ENCODE peak calls at places on chromosomes 4 and X, in seven cellular contexts. One of them, this sample, is unnamed.

GRCh38 chr4:78622253-78622979 is 70.8 kb downstream of the ANXA3 start:
- DNase-seq in left kidney: no peak
- DNase-seq in ascending aorta: no peak
- DNase-seq in C1 segment of cervical spinal cord: no peak
- DNase-seq in stimulated activated CD8-positive, alpha-beta memory T cell treated with anti-CD3 and anti-CD28 coated beads, Interleukin-2, amount 100 ng/mL, for 48 hours: no peak
- DNase-seq in activated T-cell treated with anti-CD3 and anti-CD28 coated beads for 48 hours: no peak
- DNase-seq in HT1080: peak
- DNase-seq in this sample: no peak

GRCh38 chr4:173529505-173530325 is at the start of gene HAND2:
- DNase-seq in C1 segment of cervical spinal cord: no peak
- DNase-seq in stimulated activated CD8-positive, alpha-beta memory T cell treated with anti-CD3 and anti-CD28 coated beads, Interleukin-2, amount 100 ng/mL, for 48 hours: no peak
- DNase-seq in activated T-cell treated with anti-CD3 and anti-CD28 coated beads for 48 hours: no peak
- DNase-seq in HT1080: peak
- DNase-seq in left kidney: peak
- DNase-seq in ascending aorta: peak
- DNase-seq in this sample: no peak

GRCh38 chrX:13815664-13816063 is 1.2 kb downstream of the GPM6B start:
- DNase-seq in left kidney: no peak
- DNase-seq in C1 segment of cervical spinal cord: no peak
- DNase-seq in HT1080: no peak
- DNase-seq in ascending aorta: no peak
- DNase-seq in activated T-cell treated with anti-CD3 and anti-CD28 coated beads for 48 hours: no peak
- DNase-seq in stimulated activated CD8-positive, alpha-beta memory T cell treated with anti-CD3 and anti-CD28 coated beads, Interleukin-2, amount 100 ng/mL, for 48 hours: no peak
- DNase-seq in this sample: no peak

GRCh38 chr4:74632634-74633033 is 161.7 kb downstream of the BTC start:
- DNase-seq in C1 segment of cervical spinal cord: no peak
- DNase-seq in HT1080: peak
- DNase-seq in left kidney: no peak
- DNase-seq in activated T-cell treated with anti-CD3 and anti-CD28 coated beads for 48 hours: peak
- DNase-seq in ascending aorta: peak
- DNase-seq in stimulated activated CD8-positive, alpha-beta memory T cell treated with anti-CD3 and anti-CD28 coated beads, Interleukin-2, amount 100 ng/mL, for 48 hours: peak
- DNase-seq in this sample: no peak

GRCh38 chrX:139877710-139878414 is 55.0 kb downstream of the ATP11C start:
- DNase-seq in stimulated activated CD8-positive, alpha-beta memory T cell treated with anti-CD3 and anti-CD28 coated beads, Interleukin-2, amount 100 ng/mL, for 48 hours: no peak
- DNase-seq in left kidney: no peak
- DNase-seq in HT1080: peak
- DNase-seq in C1 segment of cervical spinal cord: no peak
- DNase-seq in activated T-cell treated with anti-CD3 and anti-CD28 coated beads for 48 hours: no peak
- DNase-seq in ascending aorta: no peak
- DNase-seq in this sample: no peak

GRCh38 chrX:150767045-150767395 is 73.8 kb downstream of the MTMR1 start:
- DNase-seq in activated T-cell treated with anti-CD3 and anti-CD28 coated beads for 48 hours: no peak
- DNase-seq in ascending aorta: no peak
- DNase-seq in stimulated activated CD8-positive, alpha-beta memory T cell treated with anti-CD3 and anti-CD28 coated beads, Interleukin-2, amount 100 ng/mL, for 48 hours: no peak
- DNase-seq in HT1080: no peak
- DNase-seq in C1 segment of cervical spinal cord: no peak
- DNase-seq in left kidney: no peak
- DNase-seq in this sample: no peak

GRCh38 chr4:73451404-73451803 is 15.4 kb downstream of the AFP start:
- DNase-seq in activated T-cell treated with anti-CD3 and anti-CD28 coated beads for 48 hours: no peak
- DNase-seq in HT1080: no peak
- DNase-seq in ascending aorta: no peak
- DNase-seq in C1 segment of cervical spinal cord: no peak
- DNase-seq in left kidney: no peak
- DNase-seq in stimulated activated CD8-positive, alpha-beta memory T cell treated with anti-CD3 and anti-CD28 coated beads, Interleukin-2, amount 100 ng/mL, for 48 hours: no peak
- DNase-seq in this sample: no peak

GRCh38 chr4:136136566-136136965 is 1395.7 kb downstream of the PCDH18 start:
- DNase-seq in ascending aorta: no peak
- DNase-seq in C1 segment of cervical spinal cord: no peak
- DNase-seq in stimulated activated CD8-positive, alpha-beta memory T cell treated with anti-CD3 and anti-CD28 coated beads, Interleukin-2, amount 100 ng/mL, for 48 hours: no peak
- DNase-seq in HT1080: no peak
- DNase-seq in left kidney: no peak
- DNase-seq in activated T-cell treated with anti-CD3 and anti-CD28 coated beads for 48 hours: no peak
- DNase-seq in this sample: no peak

GRCh38 chr4:156547439-156547838 is 424.2 kb downstream of the PDGFC start:
- DNase-seq in activated T-cell treated with anti-CD3 and anti-CD28 coated beads for 48 hours: no peak
- DNase-seq in stimulated activated CD8-positive, alpha-beta memory T cell treated with anti-CD3 and anti-CD28 coated beads, Interleukin-2, amount 100 ng/mL, for 48 hours: no peak
- DNase-seq in HT1080: peak
- DNase-seq in left kidney: no peak
- DNase-seq in C1 segment of cervical spinal cord: no peak
- DNase-seq in ascending aorta: no peak
- DNase-seq in this sample: no peak

GRCh38 chr4:89572224-89572858 is 264.6 kb downstream of the SNCA start:
- DNase-seq in C1 segment of cervical spinal cord: no peak
- DNase-seq in left kidney: peak
- DNase-seq in stimulated activated CD8-positive, alpha-beta memory T cell treated with anti-CD3 and anti-CD28 coated beads, Interleukin-2, amount 100 ng/mL, for 48 hours: no peak
- DNase-seq in activated T-cell treated with anti-CD3 and anti-CD28 coated beads for 48 hours: no peak
- DNase-seq in HT1080: no peak
- DNase-seq in ascending aorta: no peak
- DNase-seq in this sample: no peak

GRCh38 chrX:13473666-13474516 is 95.5 kb upstream of the EGFL6 start:
- DNase-seq in C1 segment of cervical spinal cord: peak
- DNase-seq in stimulated activated CD8-positive, alpha-beta memory T cell treated with anti-CD3 and anti-CD28 coated beads, Interleukin-2, amount 100 ng/mL, for 48 hours: no peak
- DNase-seq in activated T-cell treated with anti-CD3 and anti-CD28 coated beads for 48 hours: no peak
- DNase-seq in ascending aorta: no peak
- DNase-seq in left kidney: peak
- DNase-seq in HT1080: no peak
- DNase-seq in this sample: peak

GRCh38 chr4:88985088-88985779 is 71.8 kb downstream of the FAM13A start:
- DNase-seq in activated T-cell treated with anti-CD3 and anti-CD28 coated beads for 48 hours: no peak
- DNase-seq in left kidney: no peak
- DNase-seq in stimulated activated CD8-positive, alpha-beta memory T cell treated with anti-CD3 and anti-CD28 coated beads, Interleukin-2, amount 100 ng/mL, for 48 hours: no peak
- DNase-seq in HT1080: peak
- DNase-seq in ascending aorta: no peak
- DNase-seq in C1 segment of cervical spinal cord: no peak
- DNase-seq in this sample: no peak

GRCh38 chr4:5796976-5797375 is 86.0 kb downstream of the EVC start:
- DNase-seq in activated T-cell treated with anti-CD3 and anti-CD28 coated beads for 48 hours: no peak
- DNase-seq in C1 segment of cervical spinal cord: no peak
- DNase-seq in ascending aorta: peak
- DNase-seq in HT1080: no peak
- DNase-seq in stimulated activated CD8-positive, alpha-beta memory T cell treated with anti-CD3 and anti-CD28 coated beads, Interleukin-2, amount 100 ng/mL, for 48 hours: no peak
- DNase-seq in left kidney: no peak
- DNase-seq in this sample: no peak

GRCh38 chr4:101417046-101417445 is 69.7 kb upstream of the PPP3CA start:
- DNase-seq in activated T-cell treated with anti-CD3 and anti-CD28 coated beads for 48 hours: no peak
- DNase-seq in stimulated activated CD8-positive, alpha-beta memory T cell treated with anti-CD3 and anti-CD28 coated beads, Interleukin-2, amount 100 ng/mL, for 48 hours: no peak
- DNase-seq in ascending aorta: no peak
- DNase-seq in left kidney: no peak
- DNase-seq in C1 segment of cervical spinal cord: no peak
- DNase-seq in HT1080: no peak
- DNase-seq in this sample: no peak

GRCh38 chr4:47639531-47639930 is 154.5 kb downstream of the ATP10D start:
- DNase-seq in C1 segment of cervical spinal cord: no peak
- DNase-seq in stimulated activated CD8-positive, alpha-beta memory T cell treated with anti-CD3 and anti-CD28 coated beads, Interleukin-2, amount 100 ng/mL, for 48 hours: no peak
- DNase-seq in activated T-cell treated with anti-CD3 and anti-CD28 coated beads for 48 hours: no peak
- DNase-seq in ascending aorta: no peak
- DNase-seq in HT1080: peak
- DNase-seq in left kidney: no peak
- DNase-seq in this sample: no peak

GRCh38 chr4:71009091-71009490 is 15.6 kb downstream of the DCK start:
- DNase-seq in left kidney: no peak
- DNase-seq in stimulated activated CD8-positive, alpha-beta memory T cell treated with anti-CD3 and anti-CD28 coated beads, Interleukin-2, amount 100 ng/mL, for 48 hours: no peak
- DNase-seq in HT1080: no peak
- DNase-seq in ascending aorta: no peak
- DNase-seq in C1 segment of cervical spinal cord: no peak
- DNase-seq in activated T-cell treated with anti-CD3 and anti-CD28 coated beads for 48 hours: no peak
- DNase-seq in this sample: no peak

GRCh38 chrX:84186603-84187358 is 1.2 kb downstream of the RPS6KA6 start:
- DNase-seq in left kidney: peak
- DNase-seq in ascending aorta: no peak
- DNase-seq in HT1080: no peak
- DNase-seq in activated T-cell treated with anti-CD3 and anti-CD28 coated beads for 48 hours: no peak
- DNase-seq in C1 segment of cervical spinal cord: no peak
- DNase-seq in stimulated activated CD8-positive, alpha-beta memory T cell treated with anti-CD3 and anti-CD28 coated beads, Interleukin-2, amount 100 ng/mL, for 48 hours: no peak
- DNase-seq in this sample: no peak

GRCh38 chrX:81201692-81202412 is at the start of the genes HMGN5 and SH3BGRL:
- DNase-seq in activated T-cell treated with anti-CD3 and anti-CD28 coated beads for 48 hours: peak
- DNase-seq in left kidney: peak
- DNase-seq in ascending aorta: peak
- DNase-seq in C1 segment of cervical spinal cord: peak
- DNase-seq in HT1080: peak
- DNase-seq in stimulated activated CD8-positive, alpha-beta memory T cell treated with anti-CD3 and anti-CD28 coated beads, Interleukin-2, amount 100 ng/mL, for 48 hours: peak
- DNase-seq in this sample: peak

GRCh38 chrX:47210661-47211425 is 7.6 kb upstream of the CDK16 start:
- DNase-seq in activated T-cell treated with anti-CD3 and anti-CD28 coated beads for 48 hours: no peak
- DNase-seq in ascending aorta: no peak
- DNase-seq in stimulated activated CD8-positive, alpha-beta memory T cell treated with anti-CD3 and anti-CD28 coated beads, Interleukin-2, amount 100 ng/mL, for 48 hours: no peak
- DNase-seq in left kidney: no peak
- DNase-seq in HT1080: no peak
- DNase-seq in C1 segment of cervical spinal cord: no peak
- DNase-seq in this sample: no peak

GRCh38 chr4:41361831-41362646 is 105.3 kb downstream of the UCHL1 start:
- DNase-seq in activated T-cell treated with anti-CD3 and anti-CD28 coated beads for 48 hours: no peak
- DNase-seq in left kidney: peak
- DNase-seq in C1 segment of cervical spinal cord: no peak
- DNase-seq in HT1080: peak
- DNase-seq in ascending aorta: no peak
- DNase-seq in stimulated activated CD8-positive, alpha-beta memory T cell treated with anti-CD3 and anti-CD28 coated beads, Interleukin-2, amount 100 ng/mL, for 48 hours: no peak
- DNase-seq in this sample: peak

GRCh38 chr4:134529629-134530028 is 328.0 kb upstream of the PABPC4L start:
- DNase-seq in activated T-cell treated with anti-CD3 and anti-CD28 coated beads for 48 hours: no peak
- DNase-seq in C1 segment of cervical spinal cord: no peak
- DNase-seq in ascending aorta: no peak
- DNase-seq in HT1080: no peak
- DNase-seq in stimulated activated CD8-positive, alpha-beta memory T cell treated with anti-CD3 and anti-CD28 coated beads, Interleukin-2, amount 100 ng/mL, for 48 hours: no peak
- DNase-seq in left kidney: no peak
- DNase-seq in this sample: no peak

GRCh38 chrX:386239-386767 is 404 bp downstream of the PPP2R3B start:
- DNase-seq in HT1080: no peak
- DNase-seq in stimulated activated CD8-positive, alpha-beta memory T cell treated with anti-CD3 and anti-CD28 coated beads, Interleukin-2, amount 100 ng/mL, for 48 hours: peak
- DNase-seq in ascending aorta: no peak
- DNase-seq in left kidney: peak
- DNase-seq in activated T-cell treated with anti-CD3 and anti-CD28 coated beads for 48 hours: peak
- DNase-seq in C1 segment of cervical spinal cord: no peak
- DNase-seq in this sample: no peak

GRCh38 chr4:69830529-69831269 is 29.2 kb downstream of the SULT1E1 start:
- DNase-seq in HT1080: peak
- DNase-seq in C1 segment of cervical spinal cord: no peak
- DNase-seq in left kidney: peak
- DNase-seq in ascending aorta: no peak
- DNase-seq in activated T-cell treated with anti-CD3 and anti-CD28 coated beads for 48 hours: no peak
- DNase-seq in stimulated activated CD8-positive, alpha-beta memory T cell treated with anti-CD3 and anti-CD28 coated beads, Interleukin-2, amount 100 ng/mL, for 48 hours: no peak
- DNase-seq in this sample: no peak

GRCh38 chrX:19557816-19558215 is 42.5 kb upstream of the MAP3K15 start:
- DNase-seq in stimulated activated CD8-positive, alpha-beta memory T cell treated with anti-CD3 and anti-CD28 coated beads, Interleukin-2, amount 100 ng/mL, for 48 hours: no peak
- DNase-seq in C1 segment of cervical spinal cord: no peak
- DNase-seq in HT1080: no peak
- DNase-seq in ascending aorta: no peak
- DNase-seq in left kidney: no peak
- DNase-seq in activated T-cell treated with anti-CD3 and anti-CD28 coated beads for 48 hours: no peak
- DNase-seq in this sample: no peak

GRCh38 chr4:163748474-163748873 is 254.0 kb downstream of the TMA16 start:
- DNase-seq in activated T-cell treated with anti-CD3 and anti-CD28 coated beads for 48 hours: no peak
- DNase-seq in stimulated activated CD8-positive, alpha-beta memory T cell treated with anti-CD3 and anti-CD28 coated beads, Interleukin-2, amount 100 ng/mL, for 48 hours: no peak
- DNase-seq in C1 segment of cervical spinal cord: no peak
- DNase-seq in left kidney: peak
- DNase-seq in HT1080: peak
- DNase-seq in ascending aorta: no peak
- DNase-seq in this sample: peak

GRCh38 chr4:156294577-156294976 is 340.9 kb upstream of the CTSO start:
- DNase-seq in HT1080: peak
- DNase-seq in activated T-cell treated with anti-CD3 and anti-CD28 coated beads for 48 hours: no peak
- DNase-seq in left kidney: peak
- DNase-seq in stimulated activated CD8-positive, alpha-beta memory T cell treated with anti-CD3 and anti-CD28 coated beads, Interleukin-2, amount 100 ng/mL, for 48 hours: no peak
- DNase-seq in C1 segment of cervical spinal cord: no peak
- DNase-seq in ascending aorta: no peak
- DNase-seq in this sample: peak

This sample was measured in Ammon's horn.